ENCODE peak calls at places on chromosome 19, in nine cellular contexts. Q is psoas muscle, I is HL-60, Z is spleen, D is dorsolateral prefrontal cortex, E is colonic mucosa, V is lung, C is PC-3, H is kidney. M is an unnamed sample.

GRCh38 chr19:4691383-4691782 is 21.2 kb upstream of the MYDGF start:
- DNase-seq in Q (peak; percentile 78), I (no peak), Z (no peak), D (no peak), E (no peak), V (no peak), C (no peak), H (no peak), M (no peak)

GRCh38 chr19:39679791-39680168 is 24.1 kb downstream of the LGALS16 start:
- DNase-seq in Q (no peak), I (no peak), Z (no peak), D (no peak), E (no peak), V (no peak), C (no peak), H (no peak), M (no peak)

GRCh38 chr19:38290631-38291147 is 13.4 kb upstream of the C19orf33 start:
- DNase-seq in Q (no peak), I (no peak), Z (no peak), D (no peak), E (no peak), V (peak; percentile 69), C (peak; percentile 97), H (peak; percentile 94), M (no peak)

GRCh38 chr19:46714523-46715106 is 2.3 kb downstream of the PRKD2 start:
- DNase-seq in Q (no peak), I (no peak), Z (no peak), D (no peak), E (no peak), V (no peak), C (no peak), H (no peak), M (no peak)

GRCh38 chr19:6677924-6678689 is 8.1 kb upstream of the TNFSF14 start:
- DNase-seq in Q (no peak), I (no peak), Z (peak; percentile 82), D (no peak), E (peak; percentile 37), V (peak; percentile 36), C (no peak), H (peak; percentile 70), M (no peak)

GRCh38 chr19:38183227-38183914 is 40.7 kb downstream of the DPF1 start:
- DNase-seq in Q (peak; percentile 67), I (no peak), Z (no peak), D (no peak), E (no peak), V (no peak), C (no peak), H (no peak), M (no peak)

GRCh38 chr19:4454952-4455738 is 2.4 kb downstream of the UBXN6 start:
- DNase-seq in Q (peak; percentile 70), I (no peak), Z (no peak), D (no peak), E (no peak), V (no peak), C (no peak), H (no peak), M (no peak)

GRCh38 chr19:16293133-16294085 is 31.2 kb upstream of the KLF2 start:
- DNase-seq in Q (peak; percentile 84), I (peak; percentile 83), Z (no peak), D (no peak), E (peak; percentile 68), V (peak; percentile 71), C (peak; percentile 90), H (peak; percentile 88), M (peak; percentile 63)

GRCh38 chr19:33339016-33339749 is 34.3 kb upstream of the CEBPG start:
- DNase-seq in Q (no peak), I (no peak), Z (no peak), D (no peak), E (no peak), V (no peak), C (peak; percentile 84), H (no peak), M (no peak)

GRCh38 chr19:46031781-46032596 is 8.8 kb downstream of the IGFL4 start:
- DNase-seq in Q (no peak), I (no peak), Z (no peak), D (no peak), E (no peak), V (no peak), C (no peak), H (no peak), M (no peak)

GRCh38 chr19:58559275-58560006 is 1.0 kb upstream of the UBE2M start:
- DNase-seq in Q (peak; percentile 96), I (peak; percentile 95), Z (peak; percentile 95), D (peak; percentile 86), E (peak; percentile 94), V (peak; percentile 94), C (peak; percentile 93), H (peak; percentile 97), M (peak; percentile 76)

GRCh38 chr19:39710333-39710890 is 6.1 kb downstream of the LGALS14 start:
- DNase-seq in Q (no peak), I (no peak), Z (no peak), D (no peak), E (no peak), V (no peak), C (no peak), H (no peak), M (no peak)

GRCh38 chr19:40632311-40633036 is 31.3 kb downstream of the LTBP4 start:
- DNase-seq in Q (no peak), I (no peak), Z (no peak), D (no peak), E (no peak), V (no peak), C (peak; percentile 3), H (no peak), M (no peak)

GRCh38 chr19:58406818-58407657 is 1.4 kb upstream of the ZNF584 start:
- DNase-seq in Q (no peak), I (peak; percentile 12), Z (no peak), D (no peak), E (no peak), V (no peak), C (no peak), H (no peak), M (no peak)

GRCh38 chr19:14505488-14506239 is 9.7 kb upstream of the GIPC1 start:
- DNase-seq in Q (peak; percentile 72), I (peak; percentile 65), Z (peak; percentile 92), D (no peak), E (peak; percentile 83), V (peak; percentile 84), C (peak; percentile 99), H (peak; percentile 85), M (no peak)

GRCh38 chr19:679418-680286 is 3.5 kb downstream of the FSTL3 start:
- DNase-seq in Q (peak; percentile 85), I (peak; percentile 51), Z (peak; percentile 90), D (no peak), E (peak; percentile 58), V (peak; percentile 56), C (peak; percentile 38), H (peak; percentile 93), M (no peak)

GRCh38 chr19:43464089-43464775 is 1.2 kb downstream of the LYPD3 start:
- DNase-seq in Q (peak; percentile 81), I (no peak), Z (peak; percentile 93), D (peak; percentile 55), E (peak; percentile 84), V (peak; percentile 70), C (no peak), H (peak; percentile 94), M (peak; percentile 48)

GRCh38 chr19:970695-971094 is 13.4 kb upstream of the WDR18 start:
- DNase-seq in Q (no peak), I (no peak), Z (no peak), D (no peak), E (no peak), V (no peak), C (no peak), H (no peak), M (no peak)

GRCh38 chr19:57903298-57904174 is 12.9 kb downstream of the ZNF417 start:
- DNase-seq in Q (no peak), I (no peak), Z (no peak), D (no peak), E (no peak), V (no peak), C (peak; percentile 52), H (no peak), M (no peak)

GRCh38 chr19:16327501-16327900 is 2.9 kb downstream of the KLF2 start:
- DNase-seq in Q (no peak), I (no peak), Z (no peak), D (no peak), E (no peak), V (no peak), C (no peak), H (no peak), M (no peak)

GRCh38 chr19:29678484-29679106 is 13.3 kb downstream of the PLEKHF1 start:
- DNase-seq in Q (peak; percentile 97), I (no peak), Z (peak; percentile 74), D (peak; percentile 37), E (no peak), V (no peak), C (no peak), H (peak; percentile 73), M (no peak)

GRCh38 chr19:38707512-38708114 is 36.7 kb downstream of the CAPN12 start:
- DNase-seq in Q (no peak), I (no peak), Z (peak; percentile 88), D (no peak), E (peak; percentile 58), V (peak; percentile 64), C (peak; percentile 75), H (peak; percentile 94), M (no peak)

GRCh38 chr19:17846146-17846545 is 1.6 kb downstream of the JAK3 start:
- DNase-seq in Q (no peak), I (no peak), Z (peak; percentile 74), D (no peak), E (no peak), V (no peak), C (no peak), H (no peak), M (no peak)

GRCh38 chr19:55172741-55173140 is 6.3 kb upstream of the DNAAF3 start:
- DNase-seq in Q (no peak), I (no peak), Z (no peak), D (no peak), E (no peak), V (no peak), C (peak; percentile 73), H (no peak), M (no peak)
- H3K4me3 ChIP-seq in Q (no peak overlapping the region), I (no peak overlapping the region), Z (no peak overlapping the region), D (no peak overlapping the region), E (no peak overlapping the region), V (no peak overlapping the region), C (peak overlapping the region; percentile 73), H (no peak overlapping the region), M (peak overlapping the region; percentile 69)

GRCh38 chr19:49315111-49315510 is 9.9 kb downstream of the SLC6A16 start:
- DNase-seq in Q (no peak), I (no peak), Z (no peak), D (no peak), E (no peak), V (peak; percentile 5), C (no peak), H (no peak), M (no peak)
- H3K27ac ChIP-seq in Q (no peak overlapping the region), I (no peak overlapping the region), Z (no peak overlapping the region), D (no peak overlapping the region), E (no peak overlapping the region), V (no peak overlapping the region), C (no peak overlapping the region), H (no peak overlapping the region), M (no peak overlapping the region)

GRCh38 chr19:52584686-52585085 is 14.6 kb downstream of the ZNF701 start:
- DNase-seq in Q (peak; percentile 51), I (no peak), Z (no peak), D (no peak), E (no peak), V (no peak), C (no peak), H (no peak), M (no peak)
- H3K4me3 ChIP-seq in Q (no peak overlapping the region), I (no peak overlapping the region), Z (no peak overlapping the region), D (no peak overlapping the region), E (no peak overlapping the region), V (no peak overlapping the region), C (no peak overlapping the region), H (no peak overlapping the region), M (no peak overlapping the region)

GRCh38 chr19:2216361-2217225 is 19.5 kb downstream of the PLEKHJ1 start:
- DNase-seq in Q (no peak), I (no peak), Z (no peak), D (no peak), E (no peak), V (no peak), C (no peak), H (no peak), M (no peak)
- H3K27ac ChIP-seq in Q (no peak overlapping the region), I (no peak overlapping the region), Z (peak overlapping the region; percentile 21), D (no peak overlapping the region), E (no peak overlapping the region), V (no peak overlapping the region), C (no peak overlapping the region), H (no peak overlapping the region), M (no peak overlapping the region)